ENCODE peak calls at places on chromosomes 6 and 20, in eight cellular contexts. S, H, C, T, W, D, I and Q are unnamed samples.

GRCh38 chr6:91273729-91274128 is 686.9 kb upstream of the MAP3K7 start:
- DNase-seq in S (no peak), H (peak), C (peak), T (no peak), W (peak), D (peak), I (no peak), Q (no peak)

GRCh38 chr20:23165964-23166363 is 79.8 kb upstream of the CD93 start:
- DNase-seq in S (no peak), H (no peak), C (no peak), T (no peak), W (no peak), D (no peak), I (no peak), Q (no peak)

GRCh38 chr6:166097914-166098522 is 69.6 kb downstream of the TBXT start:
- DNase-seq in S (no peak), H (peak), C (peak), T (peak), W (peak), D (peak), I (peak), Q (peak)

GRCh38 chr6:715709-716450 is 22.9 kb upstream of the EXOC2 start:
- DNase-seq in S (no peak), H (no peak), C (no peak), T (no peak), W (peak), D (no peak), I (no peak), Q (no peak)

GRCh38 chr6:146295695-146296094 is 247.9 kb upstream of the RAB32 start:
- DNase-seq in S (no peak), H (no peak), C (no peak), T (no peak), W (no peak), D (no peak), I (no peak), Q (no peak)

GRCh38 chr6:108174371-108175175 is 8.8 kb downstream of the NR2E1 start:
- DNase-seq in S (no peak), H (no peak), C (peak), T (peak), W (peak), D (peak), I (no peak), Q (peak)

GRCh38 chr6:53358440-53359087 is 9.8 kb upstream of the ELOVL5 start:
- DNase-seq in S (peak), H (no peak), C (no peak), T (peak), W (no peak), D (no peak), I (peak), Q (no peak)

GRCh38 chr6:137357263-137357947 is 136.8 kb downstream of the OLIG3 start:
- DNase-seq in S (no peak), H (no peak), C (no peak), T (no peak), W (no peak), D (no peak), I (no peak), Q (no peak)

GRCh38 chr20:40689100-40689942 is at the start of gene MAFB:
- DNase-seq in S (no peak), H (peak), C (peak), T (peak), W (peak), D (peak), I (no peak), Q (peak)

GRCh38 chr6:92495246-92495645 is 924.1 kb downstream of the EPHA7 start:
- DNase-seq in S (no peak), H (no peak), C (peak), T (no peak), W (peak), D (no peak), I (no peak), Q (peak)

GRCh38 chr6:31585531-31585930 is 546 bp upstream of the LST1 start:
- DNase-seq in S (peak), H (no peak), C (no peak), T (no peak), W (no peak), D (no peak), I (no peak), Q (no peak)

GRCh38 chr20:41387433-41387832 is 20.8 kb upstream of the EMILIN3 start:
- DNase-seq in S (no peak), H (no peak), C (peak), T (no peak), W (no peak), D (peak), I (no peak), Q (no peak)

GRCh38 chr6:138428943-138429616 is 25.1 kb downstream of the HEBP2 start:
- DNase-seq in S (peak), H (no peak), C (peak), T (peak), W (peak), D (peak), I (no peak), Q (peak)

GRCh38 chr20:43755390-43755789 is 28.6 kb upstream of the GTSF1L start:
- DNase-seq in S (no peak), H (no peak), C (peak), T (no peak), W (peak), D (peak), I (no peak), Q (peak)

GRCh38 chr6:90226257-90226656 is 70.4 kb downstream of the BACH2 start:
- DNase-seq in S (no peak), H (no peak), C (no peak), T (peak), W (peak), D (peak), I (no peak), Q (peak)

GRCh38 chr6:38573800-38574395 is 65.8 kb downstream of the BTBD9 start:
- DNase-seq in S (no peak), H (no peak), C (peak), T (no peak), W (peak), D (no peak), I (no peak), Q (no peak)

GRCh38 chr6:9523462-9523861 is 891.4 kb downstream of the TFAP2A start:
- DNase-seq in S (no peak), H (no peak), C (peak), T (peak), W (peak), D (peak), I (no peak), Q (peak)

DNA sequence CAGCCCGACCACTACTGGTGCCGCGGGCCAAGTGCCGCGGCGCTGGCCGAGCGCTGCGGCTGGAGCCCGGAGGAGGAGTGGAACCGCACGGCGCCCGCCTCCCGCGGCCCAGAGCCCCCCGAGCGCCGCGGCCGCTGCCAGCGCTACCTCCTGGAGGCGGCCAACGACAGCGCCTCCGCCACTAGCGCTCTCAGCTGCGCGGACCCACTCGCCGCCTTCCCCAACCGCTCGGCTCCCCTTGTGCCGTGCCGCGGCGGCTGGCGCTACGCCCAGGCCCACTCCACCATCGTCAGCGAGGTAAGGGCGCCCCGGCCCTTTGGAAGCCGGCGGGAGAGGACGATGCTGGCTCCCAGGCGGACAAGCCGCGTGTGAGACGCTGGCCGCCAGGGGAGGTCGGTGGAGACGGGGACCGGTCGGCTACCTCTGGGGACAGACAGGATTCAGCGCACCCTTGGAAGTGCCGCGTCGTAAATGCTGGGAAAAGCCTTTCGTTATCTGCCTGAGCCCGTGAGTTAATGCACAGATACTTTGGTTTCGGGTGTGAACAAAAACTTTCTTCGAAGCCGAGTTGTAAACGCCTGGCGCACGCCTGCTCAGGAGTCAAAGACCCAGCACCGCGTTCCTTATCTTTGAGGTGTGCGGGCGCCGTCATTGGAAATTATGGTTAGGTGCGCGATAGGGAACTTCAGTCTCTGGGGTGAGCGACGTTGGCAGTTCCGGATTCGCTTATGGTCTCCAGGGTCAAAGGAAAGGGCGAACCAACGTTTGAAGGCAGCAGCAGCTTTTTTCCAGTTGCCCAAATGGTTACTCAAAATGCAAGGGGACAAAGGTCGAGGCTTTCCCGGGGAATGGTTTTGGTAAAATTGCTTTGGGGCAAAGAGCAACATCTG is 619 bp downstream of the SLC22A3 start:
- DNase-seq in S (no peak), H (no peak), C (peak), T (peak), W (peak), D (no peak), I (no peak), Q (peak)
- TF ChIP-seq CTCF in S (no peak), H (no peak), C (no peak), T (peak), W (no peak), D (peak), I (no peak), Q (peak)

GRCh38 chr20:45052698-45053440 is 48.1 kb downstream of the KCNS1 start:
- DNase-seq in S (peak), H (no peak), C (peak), T (no peak), W (peak), D (peak), I (no peak), Q (no peak)
- H3K4me3 ChIP-seq in S (peak), H (no peak), C (no peak), T (no peak), W (no peak), D (no peak), I (no peak), Q (no peak)

GRCh38 chr6:34534146-34534545 is 22.0 kb downstream of the SPDEF start:
- DNase-seq in S (no peak), H (no peak), C (no peak), T (no peak), W (no peak), D (no peak), I (no peak), Q (no peak)
- TF ChIP-seq CTCF in S (no peak), H (no peak), C (no peak), T (no peak), W (no peak), D (no peak), I (no peak), Q (no peak)

GRCh38 chr6:113565306-113565705 is 291.8 kb upstream of the MARCKS start:
- DNase-seq in S (no peak), H (no peak), C (no peak), T (no peak), W (peak), D (peak), I (no peak), Q (no peak)
- H3K4me3 ChIP-seq in S (no peak), H (peak), C (peak), T (no peak), W (peak), D (no peak), I (no peak), Q (no peak)